ENCODE peak calls at places on chromosome 18, in eight cellular contexts. B, S, X, A, I, D, W and Y are unnamed samples.

GRCh38 chr18:78737006-78737915 is 242.4 kb upstream of the SALL3 start:
- DNase-seq in I (no peak), A (no peak), D (no peak), B (no peak), W (no peak), S (no peak), X (no peak), Y (no peak)

GRCh38 chr18:62717059-62717849 is 1.9 kb downstream of the PHLPP1 start:
- DNase-seq in X (no peak), D (peak; percentile 26), B (peak; percentile 85), I (peak; percentile 31), S (no peak), W (peak; percentile 7), A (peak; percentile 69), Y (peak; percentile 69)

GRCh38 chr18:69936191-69936558 is 11.5 kb downstream of the CD226 start:
- DNase-seq in A (no peak), X (no peak), I (no peak), W (no peak), D (no peak), B (no peak), S (no peak), Y (no peak)

GRCh38 chr18:59537581-59537980 is 159.6 kb downstream of the CCBE1 start:
- DNase-seq in D (no peak), I (no peak), W (no peak), X (no peak), S (no peak), A (peak; percentile 27), B (no peak), Y (no peak)

GRCh38 chr18:79613186-79613931 is 66.2 kb upstream of the CTDP1 start:
- DNase-seq in D (no peak), I (no peak), A (no peak), W (peak; percentile 1), X (peak; percentile 72), B (no peak), S (peak; percentile 41), Y (no peak)

GRCh38 chr18:48300463-48300961 is 108.7 kb downstream of the ZBTB7C start:
- DNase-seq in D (no peak), W (no peak), I (no peak), A (peak; percentile 30), B (peak; percentile 68), X (no peak), S (peak; percentile 72), Y (peak; percentile 54)

GRCh38 chr18:51082571-51083264 is 52.7 kb downstream of the SMAD4 start:
- DNase-seq in D (no peak), S (no peak), I (no peak), A (no peak), X (no peak), B (no peak), W (no peak), Y (no peak)

GRCh38 chr18:7116001-7116831 is 1.4 kb downstream of the LAMA1 start:
- DNase-seq in X (no peak), S (no peak), I (no peak), D (no peak), W (peak; percentile 19), B (peak; percentile 46), A (peak; percentile 24), Y (no peak)

GRCh38 chr18:23619388-23619873 is 33.1 kb upstream of the NPC1 start:
- DNase-seq in B (no peak), I (no peak), A (peak; percentile 39), S (peak; percentile 53), X (no peak), D (peak; percentile 5), W (peak; percentile 17), Y (peak; percentile 17)

GRCh38 chr18:26307161-26307773 is 81.0 kb downstream of the TAF4B start:
- DNase-seq in B (peak; percentile 63), X (no peak), D (no peak), W (peak; percentile 50), S (no peak), A (peak; percentile 59), I (no peak), Y (no peak)

GRCh38 chr18:51248685-51249084 is 51.2 kb upstream of the MEX3C start:
- DNase-seq in W (no peak), X (no peak), S (no peak), B (no peak), D (no peak), A (no peak), I (no peak), Y (no peak)

GRCh38 chr18:43888601-43889000 is 611.3 kb upstream of the SYT4 start:
- DNase-seq in A (no peak), I (no peak), B (no peak), W (no peak), X (no peak), D (no peak), S (no peak), Y (no peak)

GRCh38 chr18:26298107-26298506 is 71.9 kb downstream of the TAF4B start:
- DNase-seq in W (no peak), A (no peak), D (no peak), X (no peak), I (no peak), S (no peak), B (no peak), Y (no peak)

GRCh38 chr18:69943021-69943420 is 4.7 kb downstream of the CD226 start:
- DNase-seq in I (no peak), X (no peak), S (no peak), W (no peak), D (no peak), B (no peak), A (no peak), Y (no peak)

GRCh38 chr18:60112369-60112768 is 212.6 kb downstream of the PMAIP1 start:
- DNase-seq in D (no peak), S (no peak), I (no peak), B (no peak), X (no peak), A (no peak), W (no peak), Y (no peak)

GRCh38 chr18:26821181-26821580 is 44.3 kb downstream of the AQP4 start:
- DNase-seq in B (no peak), A (no peak), X (no peak), W (no peak), D (no peak), S (no peak), I (no peak), Y (no peak)

GRCh38 chr18:4781873-4782272 is 326.8 kb upstream of the DLGAP1 start:
- DNase-seq in W (no peak), X (no peak), A (no peak), D (no peak), S (no peak), B (no peak), I (no peak), Y (no peak)

GRCh38 chr18:12391487-12392136 is 14.6 kb upstream of the AFG3L2 start:
- DNase-seq in S (no peak), X (no peak), W (peak; percentile 55), A (peak; percentile 74), D (peak; percentile 37), B (peak; percentile 8), I (peak; percentile 26), Y (peak; percentile 58)

GRCh38 chr18:25646971-25647370 is 295.0 kb upstream of the ZNF521 start:
- DNase-seq in W (no peak), I (no peak), X (no peak), A (peak; percentile 64), S (no peak), D (no peak), B (no peak), Y (no peak)

GRCh38 chr18:21686282-21687105 is 18.1 kb downstream of the ABHD3 start:
- DNase-seq in A (peak; percentile 21), X (no peak), D (no peak), B (no peak), S (no peak), I (no peak), W (no peak), Y (no peak)

GRCh38 chr18:49757513-49758262 is 55.6 kb downstream of the ACAA2 start:
- DNase-seq in W (no peak), B (no peak), A (no peak), I (no peak), S (no peak), D (no peak), X (no peak), Y (no peak)

GRCh38 chr18:45628979-45629958 is 14.0 kb downstream of the SLC14A2 start:
- DNase-seq in B (no peak), A (peak; percentile 68), S (no peak), W (no peak), I (no peak), D (no peak), X (no peak), Y (no peak)

GRCh38 chr18:55522011-55522410 is 66.0 kb downstream of the TCF4 start:
- DNase-seq in S (no peak), I (no peak), W (peak; percentile 59), D (peak; percentile 11), X (no peak), A (no peak), B (no peak), Y (peak; percentile 13)

GRCh38 chr18:28116461-28116860 is 60.5 kb downstream of the CDH2 start:
- DNase-seq in A (no peak), D (no peak), S (no peak), W (no peak), X (no peak), I (no peak), B (no peak), Y (no peak)

GRCh38 chr18:78146136-78146535 is 833.5 kb upstream of the SALL3 start:
- DNase-seq in I (no peak), B (no peak), X (no peak), S (no peak), D (no peak), A (no peak), W (no peak), Y (no peak)

GRCh38 chr18:45652303-45652702 is 37.0 kb downstream of the SLC14A2 start:
- DNase-seq in W (no peak), B (no peak), I (no peak), X (no peak), S (no peak), D (no peak), A (no peak), Y (no peak)

GRCh38 chr18:22667158-22667557 is 249.4 kb upstream of the CTAGE1 start:
- DNase-seq in I (no peak), S (no peak), A (no peak), B (no peak), W (no peak), X (no peak), D (no peak), Y (no peak)

GRCh38 chr18:47519706-47520105 is 268.2 kb upstream of the SKOR2 start:
- DNase-seq in S (no peak), D (no peak), W (no peak), X (no peak), B (no peak), A (no peak), I (no peak), Y (no peak)

GRCh38 chr18:75054611-75055010 is 154.3 kb downstream of the PTGR3 start:
- DNase-seq in B (no peak), W (no peak), S (no peak), A (no peak), D (no peak), I (no peak), X (no peak), Y (no peak)

GRCh38 chr18:26504831-26505230 is 43.5 kb downstream of the KCTD1 start:
- DNase-seq in W (no peak), A (no peak), X (no peak), S (no peak), I (no peak), B (peak; percentile 53), D (no peak), Y (no peak)

GRCh38 chr18:63553117-63553516 is 10.9 kb downstream of the SERPINB12 start:
- DNase-seq in S (no peak), I (no peak), X (no peak), D (no peak), B (no peak), W (no peak), A (peak; percentile 97), Y (no peak)

GRCh38 chr18:47260924-47261701 is 9.7 kb upstream of the SKOR2 start:
- DNase-seq in W (peak; percentile 53), A (no peak), S (no peak), B (peak; percentile 2), D (no peak), I (no peak), X (no peak), Y (no peak)

GRCh38 chr18:11327656-11328055 is 178.3 kb upstream of the PIEZO2 start:
- DNase-seq in X (no peak), S (no peak), W (no peak), A (peak; percentile 49), I (no peak), B (no peak), D (no peak), Y (no peak)

GRCh38 chr18:66749475-66750035 is 145.7 kb upstream of the CDH19 start:
- DNase-seq in S (no peak), D (no peak), X (no peak), A (no peak), I (no peak), B (no peak), W (no peak), Y (no peak)